ENCODE peak calls at places on chromosomes 12 and 14, in four cellular contexts. Y is H1, T is heart left ventricle, K is cardiac fibroblast. N is an unnamed sample.

GRCh38 chr14:101248056-101248725 is 313.1 kb upstream of the DIO3 start:
- DNase-seq in K (no peak), T (peak), Y (no peak), N (no peak)

GRCh38 chr14:57291692-57292647 is 23.2 kb downstream of the AP5M1 start:
- DNase-seq in T (no peak), K (no peak), Y (no peak), N (no peak)

GRCh38 chr12:105214141-105214540 is 21.8 kb downstream of the APPL2 start:
- DNase-seq in K (peak), T (no peak), Y (no peak), N (no peak)

GRCh38 chr14:24335461-24336146 is 733 bp upstream of the ADCY4 start:
- DNase-seq in T (no peak), Y (no peak), K (no peak), N (no peak)

GRCh38 chr14:68479247-68479646 is 313.6 kb downstream of the ZFP36L1 start:
- DNase-seq in T (no peak), K (peak), Y (no peak), N (peak)

GRCh38 chr12:99479149-99479548 is 168.4 kb upstream of the GARIN6 start:
- DNase-seq in T (no peak), Y (no peak), K (no peak), N (no peak)

GRCh38 chr14:77003960-77004710 is 24.4 kb downstream of the IRF2BPL start:
- DNase-seq in T (no peak), Y (peak), K (peak), N (no peak)

GRCh38 chr14:54730156-54730961 is 163.4 kb downstream of the SAMD4A start:
- DNase-seq in Y (no peak), T (no peak), K (peak), N (peak)

GRCh38 chr12:8028267-8028666 is 4.2 kb upstream of the FOXJ2 start:
- DNase-seq in T (no peak), Y (no peak), K (no peak), N (no peak)

GRCh38 chr12:79451365-79451764 is 239.4 kb downstream of the PAWR start:
- DNase-seq in K (peak), Y (no peak), T (no peak), N (no peak)

GRCh38 chr12:26523708-26524150 is 309.3 kb downstream of the ITPR2 start:
- DNase-seq in T (peak), Y (no peak), K (peak), N (peak)

GRCh38 chr12:40188558-40189320 is 36.1 kb upstream of the LRRK2 start:
- DNase-seq in K (no peak), T (no peak), Y (no peak), N (no peak)

GRCh38 chr12:114096461-114096860 is 130.3 kb upstream of the RBM19 start:
- DNase-seq in T (no peak), Y (no peak), K (no peak), N (no peak)

GRCh38 chr12:110107369-110108281 is 16.5 kb upstream of the IFT81 start:
- DNase-seq in K (peak), Y (no peak), T (no peak), N (peak)

GRCh38 chr14:88258026-88258425 is 65.0 kb downstream of the KCNK10 start:
- DNase-seq in T (no peak), Y (no peak), K (no peak), N (no peak)

GRCh38 chr14:102966681-102967505 is 44.4 kb downstream of the AMN start:
- DNase-seq in Y (no peak), T (no peak), K (no peak), N (no peak)

GRCh38 chr12:65532744-65533143 is 254.3 kb downstream of the MSRB3 start:
- DNase-seq in Y (no peak), K (peak), T (no peak), N (peak)

DNA sequence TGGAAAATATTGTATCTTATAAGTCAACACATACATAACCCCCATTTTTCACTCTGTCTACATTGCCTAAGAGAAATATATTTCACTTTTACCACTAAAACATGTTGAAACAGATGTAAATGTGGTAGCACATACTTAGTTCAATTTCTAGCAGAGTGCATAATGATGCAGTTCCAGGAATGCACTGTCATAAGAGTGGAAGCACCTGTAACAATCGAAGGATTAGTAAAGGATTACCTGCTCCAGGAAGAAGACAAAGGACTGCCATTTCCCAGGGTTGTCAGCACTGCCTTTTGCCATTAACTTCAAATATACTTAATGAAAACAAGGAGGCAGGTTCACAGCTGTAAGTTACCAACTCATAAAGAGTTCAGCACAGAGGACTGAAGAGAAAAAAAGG is 24.6 kb downstream of the DAD1 start:
- DNase-seq in Y (no peak), K (no peak), T (no peak), N (no peak)
- TF ChIP-seq CTCF in Y (no peak), K (no peak), T (no peak), N (no peak)

DNA sequence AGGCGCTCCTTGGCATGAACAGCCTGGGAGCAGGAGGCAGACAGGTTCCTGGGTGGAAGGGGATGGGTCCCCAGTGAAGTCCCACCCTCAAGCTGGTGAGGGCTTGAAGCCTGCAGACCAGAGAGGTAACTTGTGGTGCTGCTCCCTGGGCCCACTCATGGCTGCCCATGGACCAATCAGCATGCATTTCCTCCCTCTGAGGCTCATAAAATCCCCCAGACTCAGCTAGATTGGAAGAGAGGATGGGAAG is 50.2 kb downstream of the A2M start:
- DNase-seq in T (no peak), K (no peak), Y (no peak), N (no peak)
- H3K4me3 ChIP-seq in T (peak), K (no peak), Y (peak), N (no peak)

GRCh38 chr14:104773505-104774452 is 20.8 kb downstream of the SIVA1 start:
- DNase-seq in Y (no peak), T (no peak), K (no peak), N (no peak)
- TF ChIP-seq CTCF in Y (peak), T (no peak), K (no peak), N (peak)

GRCh38 chr12:60257063-60257462 is 661.2 kb downstream of the SLC16A7 start:
- DNase-seq in K (peak), Y (no peak), T (no peak), N (peak)
- H3K4me3 ChIP-seq in K (no peak), Y (no peak), T (no peak), N (no peak)

GRCh38 chr12:30754750-30755394 is at the start of gene CAPRIN2:
- DNase-seq in Y (peak), K (peak), T (peak), N (peak)

GRCh38 chr12:30753761-30754382 is 879 bp downstream of the CAPRIN2 start:
- DNase-seq in K (peak), Y (no peak), T (no peak), N (peak)

GRCh38 chr12:30752255-30752654 is 2.5 kb downstream of the CAPRIN2 start:
- DNase-seq in K (no peak), Y (no peak), T (no peak), N (no peak)

GRCh38 chr12:30754383-30754749 is 385 bp downstream of the CAPRIN2 start:
- DNase-seq in T (no peak), K (no peak), Y (no peak), N (no peak)

GRCh38 chr12:30753233-30753632 is 1.5 kb downstream of the CAPRIN2 start:
- DNase-seq in K (peak), Y (no peak), T (no peak), N (peak)
- TF ChIP-seq CTCF in K (peak), Y (peak), T (peak), N (peak)

N was measured in choroid plexus epithelial cell.